ENCODE peak calls at places on chromosomes 3 and 15, in seven cellular contexts. U, P, G, R, L, H and T are unnamed samples.

GRCh38 chr3:41320953-41321641 is 121.8 kb downstream of the CTNNB1 start:
- DNase-seq in L (no peak), U (no peak), H (no peak), R (no peak), G (no peak), P (no peak), T (no peak)

GRCh38 chr3:8749316-8749715 is 15.7 kb downstream of the CAV3 start:
- DNase-seq in L (no peak), G (no peak), U (no peak), R (no peak), P (no peak), H (no peak), T (no peak)

GRCh38 chr3:87354399-87354798 is 78.0 kb upstream of the POU1F1 start:
- DNase-seq in P (no peak), H (no peak), G (peak; percentile 31), L (no peak), U (no peak), R (no peak), T (no peak)

GRCh38 chr15:66707310-66708160 is 5.5 kb downstream of the SMAD6 start:
- DNase-seq in P (peak; percentile 57), U (no peak), R (no peak), L (peak; percentile 19), G (peak; percentile 44), H (peak; percentile 63), T (no peak)

GRCh38 chr3:13296662-13297061 is 123.5 kb downstream of the NUP210 start:
- DNase-seq in P (no peak), L (no peak), U (no peak), H (no peak), R (no peak), G (no peak), T (no peak)

GRCh38 chr3:47394140-47394855 is 13.5 kb downstream of the PTPN23 start:
- DNase-seq in H (no peak), R (no peak), L (peak; percentile 53), P (no peak), U (no peak), G (no peak), T (no peak)

GRCh38 chr3:49616491-49616941 is 57.6 kb upstream of the APEH start:
- DNase-seq in H (no peak), P (no peak), L (no peak), U (no peak), G (no peak), R (no peak), T (no peak)

GRCh38 chr3:126523745-126524428 is at the start of gene CHST13:
- DNase-seq in R (no peak), G (peak; percentile 50), U (no peak), P (no peak), L (no peak), H (peak; percentile 35), T (no peak)

GRCh38 chr15:74265046-74265639 is 29.0 kb downstream of the CCDC33 start:
- DNase-seq in P (no peak), U (no peak), L (no peak), H (no peak), R (no peak), G (no peak), T (no peak)

GRCh38 chr3:16247282-16248058 is 17.3 kb downstream of the DPH3 start:
- DNase-seq in H (peak; percentile 68), U (peak; percentile 74), G (peak; percentile 83), R (peak; percentile 80), P (peak; percentile 79), L (peak; percentile 78), T (no peak)

GRCh38 chr15:26891448-26891881 is 24.6 kb downstream of the GABRA5 start:
- DNase-seq in P (peak; percentile 47), H (peak; percentile 48), L (no peak), G (peak; percentile 31), R (peak; percentile 76), U (peak; percentile 35), T (no peak)

GRCh38 chr3:127694467-127695215 is 21.9 kb downstream of the ABTB1 start:
- DNase-seq in L (peak; percentile 88), H (peak; percentile 60), R (peak; percentile 43), U (no peak), G (peak; percentile 73), P (peak; percentile 64), T (no peak)

GRCh38 chr15:63408514-63408913 is 26.9 kb upstream of the CA12 start:
- DNase-seq in R (no peak), L (no peak), P (no peak), H (no peak), G (no peak), U (no peak), T (no peak)

GRCh38 chr15:50996641-50997040 is 88.2 kb downstream of the AP4E1 start:
- DNase-seq in U (no peak), R (no peak), G (no peak), P (no peak), H (no peak), L (no peak), T (no peak)

DNA sequence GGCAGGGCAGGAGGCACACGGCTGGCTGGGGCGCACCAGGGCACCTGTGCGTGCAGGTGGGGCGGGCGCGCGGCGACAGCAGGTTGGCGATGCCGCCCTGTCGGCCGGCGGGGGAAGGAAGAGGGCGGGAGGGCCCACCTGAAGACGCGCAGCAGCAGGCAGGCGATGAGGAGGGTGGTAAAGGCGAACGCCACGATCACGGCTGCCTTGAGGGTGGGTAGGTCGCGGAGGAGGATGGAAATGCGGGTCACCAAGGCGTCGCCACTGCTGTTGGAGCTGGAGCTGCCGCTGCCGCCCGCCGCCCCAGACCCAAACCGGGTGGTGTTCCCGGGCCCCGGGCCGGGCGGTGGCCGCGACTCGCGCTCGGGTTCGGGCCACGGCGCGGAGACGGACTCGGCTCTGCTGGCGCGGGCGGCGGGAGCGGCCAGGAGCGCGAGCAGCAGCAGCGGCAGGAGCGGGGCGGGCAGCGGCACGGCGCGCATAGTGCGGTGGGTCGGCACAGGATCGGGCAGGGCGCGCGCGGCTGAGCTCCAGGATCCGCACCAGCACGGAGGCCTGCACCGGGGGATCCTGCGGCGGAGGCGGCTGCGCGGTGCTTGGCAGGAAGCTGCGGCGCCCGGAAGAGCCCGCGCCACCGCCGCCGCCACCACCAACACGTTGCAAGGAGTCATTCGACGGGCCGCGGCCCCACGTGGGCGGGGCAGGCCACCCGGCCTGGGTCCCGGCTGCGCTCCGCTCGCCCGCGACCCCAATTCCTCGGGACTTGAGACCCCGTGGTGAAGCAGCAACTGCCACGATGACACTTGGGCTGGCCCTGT is at the start of gene FAM174B:
- DNase-seq in L (peak; percentile 47), G (peak; percentile 53), R (peak; percentile 76), P (peak; percentile 47), H (peak; percentile 65), U (no peak), T (no peak)
- TF ChIP-seq CTCF in L (no peak), G (no peak), R (peak; percentile 21), P (no peak), H (no peak), U (peak; percentile 21), T (no peak)

DNA sequence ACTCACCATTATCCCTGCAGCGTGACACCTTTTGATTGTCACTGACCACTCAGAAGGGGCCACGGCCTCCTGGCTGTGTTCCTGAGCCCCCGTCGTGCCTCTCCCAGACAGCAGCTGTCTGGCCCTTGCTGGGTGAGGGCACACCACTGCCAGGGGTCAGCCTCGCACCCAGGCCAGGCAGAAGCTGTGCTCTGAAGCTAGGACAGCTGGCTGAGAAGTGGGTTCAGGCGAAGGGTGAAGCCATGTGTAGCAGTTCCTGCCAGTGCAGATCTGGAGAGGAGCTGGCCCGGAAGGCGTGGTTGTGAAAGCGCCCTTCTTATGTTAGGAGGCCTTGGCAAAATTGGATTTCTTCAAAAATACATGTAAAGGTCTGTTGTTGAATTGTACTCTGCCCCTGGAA is 49.2 kb downstream of the KLHL25 start:
- DNase-seq in H (no peak), R (no peak), U (no peak), L (no peak), G (no peak), P (no peak), T (peak; percentile 57)
- H3K4me1 ChIP-seq in H (no peaks in the 10 kb centered on the region), R (no peaks in the 10 kb centered on the region), U (peaks cover 9% of the 10 kb centered on the region), L (peaks cover 42% of the 10 kb centered on the region), G (no peaks in the 10 kb centered on the region), P (peaks cover 17% of the 10 kb centered on the region), T (no peaks in the 10 kb centered on the region)

DNA sequence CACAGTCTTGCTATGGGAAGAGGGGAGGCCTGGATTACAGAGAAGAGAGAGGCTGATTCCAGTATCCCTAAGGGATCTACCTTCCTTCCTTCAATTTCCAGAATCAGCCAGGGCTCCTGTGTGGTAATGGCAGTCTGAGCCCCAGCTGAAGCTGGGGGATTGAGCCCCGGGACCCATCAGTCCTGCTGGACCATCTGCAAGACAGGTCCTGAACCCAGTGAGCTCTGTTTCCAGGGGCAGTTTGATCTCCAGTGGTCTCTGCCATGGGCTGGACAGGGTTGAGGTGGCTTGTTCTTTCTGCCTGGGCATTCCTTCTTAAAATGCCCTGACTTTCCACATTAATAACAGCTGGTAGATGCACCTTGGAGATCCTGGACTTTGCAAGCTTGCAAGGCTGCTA is 685.2 kb downstream of the TBL1XR1 start:
- DNase-seq in L (no peak), H (no peak), R (no peak), U (no peak), G (no peak), P (no peak), T (no peak)
- H3K4me3 ChIP-seq in L (no peak overlapping the region), H (no peak overlapping the region), R (no peak overlapping the region), U (no peak overlapping the region), G (no peak overlapping the region), P (no peak overlapping the region), T (no peak overlapping the region)

GRCh38 chr3:158801200-158801599 is 654 bp upstream of the MFSD1 start:
- DNase-seq in P (no peak), L (no peak), R (no peak), H (no peak), U (no peak), G (no peak), T (no peak)

GRCh38 chr3:158804441-158804840 is 2.6 kb downstream of the MFSD1 start:
- DNase-seq in H (no peak), R (no peak), L (no peak), P (no peak), G (no peak), U (no peak), T (no peak)

GRCh38 chr3:158802399-158803023 is 657 bp downstream of the MFSD1 start:
- DNase-seq in L (peak; percentile 13), G (peak; percentile 41), U (no peak), R (peak; percentile 53), H (no peak), P (no peak), T (no peak)

DNA sequence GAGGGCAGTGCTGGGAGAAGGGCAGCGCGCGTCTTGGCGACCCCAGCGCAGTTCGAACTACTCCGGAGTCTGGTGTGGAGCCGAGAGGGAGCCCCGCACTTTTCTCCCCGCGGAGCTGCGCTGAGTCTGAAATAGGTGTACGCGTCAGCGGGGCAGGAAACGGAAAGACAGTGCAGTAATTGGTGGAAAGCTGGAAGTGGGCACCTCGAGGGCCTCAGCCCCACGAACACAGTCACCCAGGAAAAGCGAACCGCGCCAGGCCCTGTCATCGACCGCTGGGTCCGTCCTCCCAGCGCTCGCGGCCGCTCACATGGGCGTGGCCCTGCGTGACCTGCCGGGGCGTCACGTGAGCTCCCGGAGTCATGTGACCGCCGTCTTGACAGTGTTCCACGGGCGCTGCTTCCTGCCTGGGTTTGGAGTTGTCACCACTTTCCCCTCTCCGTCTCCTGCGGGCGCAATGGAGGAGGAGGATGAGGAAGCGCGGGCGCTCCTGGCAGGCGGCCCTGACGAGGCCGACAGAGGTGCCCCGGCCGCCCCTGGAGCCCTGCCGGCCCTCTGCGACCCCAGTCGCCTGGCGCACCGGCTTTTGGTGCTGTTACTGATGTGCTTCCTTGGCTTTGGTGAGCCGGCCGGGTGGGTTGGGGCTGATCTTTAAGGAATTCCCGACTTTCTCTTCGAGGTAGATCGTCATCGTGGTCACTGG is at the start of gene MFSD1:
- DNase-seq in G (peak; percentile 99), H (peak; percentile 87), R (peak; percentile 95), L (peak; percentile 94), U (peak; percentile 94), P (peak; percentile 96), T (peak; percentile 93)
- TF ChIP-seq CTCF in G (peak; percentile 25), H (no peak), R (no peak), L (no peak), U (no peak), P (no peak), T (no peak)